ENCODE peak calls at places on chromosomes 1 and 21, in four cellular contexts. S, D, E and R are unnamed samples.

GRCh38 chr1:23562138-23562819 is 3.0 kb upstream of the ID3 start:
- DNase-seq in S (peak; percentile 99), D (peak; percentile 97), E (no peak), R (peak; percentile 100)

GRCh38 chr1:15633756-15634420 is 16.6 kb downstream of the DDI2 start:
- DNase-seq in S (no peak), D (no peak), E (no peak), R (no peak)

GRCh38 chr1:161506336-161507223 is 1.3 kb downstream of the FCGR2A start:
- DNase-seq in S (peak; percentile 54), D (peak; percentile 85), E (no peak), R (peak; percentile 32)

GRCh38 chr1:162892916-162893714 is 32.1 kb upstream of the CCDC190 start:
- DNase-seq in S (peak; percentile 55), D (no peak), E (no peak), R (peak; percentile 52)

GRCh38 chr1:225651872-225652725 is 824 bp downstream of the ENAH start:
- DNase-seq in S (no peak), D (no peak), E (no peak), R (no peak)

GRCh38 chr1:51336004-51336403 is 5.6 kb upstream of the TTC39A start:
- DNase-seq in S (no peak), D (no peak), E (no peak), R (no peak)

GRCh38 chr1:98794196-98794886 is 132.8 kb downstream of the SNX7 start:
- DNase-seq in S (peak; percentile 72), D (peak; percentile 28), E (peak; percentile 15), R (peak; percentile 80)

GRCh38 chr1:174040387-174040786 is 18.2 kb upstream of the RC3H1 start:
- DNase-seq in S (peak; percentile 95), D (peak; percentile 26), E (no peak), R (peak; percentile 67)

GRCh38 chr1:161098161-161099068 is at the start of gene KLHDC9:
- DNase-seq in S (peak; percentile 54), D (no peak), E (peak; percentile 87), R (peak; percentile 79)

GRCh38 chr1:220243947-220244346 is 28.3 kb downstream of the RAB3GAP2 start:
- DNase-seq in S (no peak), D (no peak), E (no peak), R (no peak)

GRCh38 chr1:236997882-236998281 is 6.4 kb downstream of the MT1HL1 start:
- DNase-seq in S (no peak), D (no peak), E (no peak), R (no peak)

GRCh38 chr1:89211035-89211634 is 12.4 kb upstream of the GBP4 start:
- DNase-seq in S (no peak), D (no peak), E (no peak), R (no peak)

GRCh38 chr1:154969741-154970452 is 650 bp downstream of the SHC1 start:
- DNase-seq in S (no peak), D (no peak), E (no peak), R (peak; percentile 21)

GRCh38 chr21:31846690-31847089 is 26.1 kb upstream of the HUNK start:
- DNase-seq in S (no peak), D (no peak), E (no peak), R (no peak)

GRCh38 chr1:174413632-174414031 is 34.1 kb upstream of the GPR52 start:
- DNase-seq in S (no peak), D (peak; percentile 18), E (no peak), R (no peak)

GRCh38 chr21:46226146-46226545 is 2.4 kb downstream of the LSS start:
- DNase-seq in S (peak; percentile 19), D (peak; percentile 41), E (no peak), R (no peak)

GRCh38 chr1:248136811-248137210 is 8.1 kb upstream of the OR2M5 start:
- DNase-seq in S (no peak), D (no peak), E (no peak), R (no peak)

GRCh38 chr1:206102292-206102936 is 14.8 kb downstream of the AVPR1B start:
- DNase-seq in S (no peak), D (no peak), E (no peak), R (peak; percentile 42)

GRCh38 chr1:157302199-157302497 is 164.0 kb upstream of the ETV3 start:
- DNase-seq in S (no peak), D (no peak), E (no peak), R (no peak)

GRCh38 chr21:45767071-45768006 is 123.8 kb downstream of the PCBP3 start:
- DNase-seq in S (peak; percentile 51), D (no peak), E (no peak), R (no peak)

GRCh38 chr21:30710499-30710898 is 8.1 kb downstream of the KRTAP21-3 start:
- DNase-seq in S (no peak), D (no peak), E (no peak), R (no peak)

GRCh38 chr1:185917646-185918045 is 183.5 kb downstream of the HMCN1 start:
- DNase-seq in S (peak; percentile 66), D (peak; percentile 37), E (no peak), R (peak; percentile 50)

GRCh38 chr1:74468982-74469603 is 43.3 kb downstream of the LRRC53 start:
- DNase-seq in S (peak; percentile 56), D (peak; percentile 29), E (no peak), R (peak; percentile 53)

GRCh38 chr21:41506005-41506404 is 2.0 kb downstream of the TMPRSS2 start:
- DNase-seq in S (no peak), D (no peak), E (no peak), R (no peak)

GRCh38 chr21:45372732-45373355 is 32.1 kb upstream of the COL18A1 start:
- DNase-seq in S (peak; percentile 22), D (no peak), E (no peak), R (no peak)

GRCh38 chr1:95620076-95620475 is 386.1 kb downstream of the RWDD3 start:
- DNase-seq in S (no peak), D (no peak), E (no peak), R (no peak)

GRCh38 chr1:147882535-147882934 is 20.1 kb upstream of the GJA8 start:
- DNase-seq in S (no peak), D (no peak), E (no peak), R (peak; percentile 48)

GRCh38 chr1:220336391-220337065 is 64.3 kb upstream of the RAB3GAP2 start:
- DNase-seq in S (no peak), D (no peak), E (no peak), R (no peak)

GRCh38 chr1:183685112-183685713 is 32.1 kb upstream of the APOBEC4 start:
- DNase-seq in S (peak; percentile 56), D (peak; percentile 65), E (peak; percentile 11), R (peak; percentile 63)

GRCh38 chr1:4397196-4397595 is 257.2 kb upstream of the AJAP1 start:
- DNase-seq in S (no peak), D (no peak), E (no peak), R (no peak)

GRCh38 chr21:25647632-25648031 is 8.6 kb downstream of the JAM2 start:
- DNase-seq in S (no peak), D (no peak), E (no peak), R (no peak)
- TF ChIP-seq FOS in S (no peak), D (no peak), E (no peak), R (no peak)

GRCh38 chr1:39152923-39153322 is 51.6 kb upstream of the MACF1 start:
- DNase-seq in S (no peak), D (no peak), E (no peak), R (no peak)

GRCh38 chr1:39157304-39157703 is 47.2 kb upstream of the MACF1 start:
- DNase-seq in S (no peak), D (no peak), E (no peak), R (no peak)

GRCh38 chr1:39153684-39154083 is 50.8 kb upstream of the MACF1 start:
- DNase-seq in S (no peak), D (no peak), E (no peak), R (no peak)

GRCh38 chr1:39151267-39151666 is 53.2 kb upstream of the MACF1 start:
- DNase-seq in S (no peak), D (no peak), E (no peak), R (peak; percentile 59)

DNA sequence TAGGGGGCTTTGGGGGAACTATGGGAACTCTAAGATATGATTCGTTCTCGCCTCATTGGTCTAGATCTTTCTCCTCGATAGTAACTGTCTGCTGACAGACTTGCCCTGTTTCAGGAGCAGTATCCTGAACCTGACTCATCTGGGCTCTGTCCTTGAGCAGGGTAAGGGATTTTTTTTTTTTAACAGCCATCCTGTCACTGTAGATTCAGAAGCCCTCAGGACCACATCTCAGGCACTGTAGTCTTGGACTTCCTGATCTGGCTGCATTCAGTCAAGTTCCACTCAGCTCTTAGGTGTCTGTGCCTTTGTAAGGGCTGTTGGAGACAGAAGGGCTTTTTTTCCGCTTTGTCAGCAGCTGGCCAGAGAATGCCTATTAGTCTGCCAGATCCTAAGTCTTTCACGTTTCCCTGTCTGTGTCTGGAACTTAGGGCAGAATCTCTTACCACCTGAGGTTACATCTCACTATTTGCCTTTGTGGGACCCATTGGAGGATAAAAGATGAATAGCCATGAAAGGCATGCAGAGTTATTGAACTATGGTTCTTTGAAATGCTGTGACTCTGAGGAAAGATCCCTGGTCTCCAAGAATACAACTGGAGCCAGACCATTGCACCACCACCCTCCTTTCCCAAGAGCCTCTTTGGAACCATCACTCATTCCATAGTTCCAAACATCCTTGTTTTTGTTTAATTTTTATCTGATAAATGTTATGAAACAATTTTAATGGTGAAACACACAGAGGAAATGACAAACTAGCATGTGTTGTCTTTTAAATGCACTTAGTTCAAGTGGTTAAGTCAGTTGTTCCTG is 49.7 kb upstream of the MACF1 start:
- DNase-seq in S (peak; percentile 88), D (peak; percentile 49), E (no peak), R (peak; percentile 78)
- TF ChIP-seq FOS in S (peak; percentile 10), D (no peak), E (no peak), R (peak; percentile 41)

GRCh38 chr1:197466813-197467212 is 198.8 kb downstream of the CRB1 start:
- DNase-seq in S (no peak), D (no peak), E (no peak), R (no peak)

GRCh38 chr1:197465528-197466205 is 197.6 kb downstream of the CRB1 start:
- DNase-seq in S (no peak), D (no peak), E (no peak), R (no peak)

GRCh38 chr1:197468581-197469175 is 200.6 kb downstream of the CRB1 start:
- DNase-seq in S (no peak), D (no peak), E (no peak), R (no peak)

GRCh38 chr1:197469620-197470210 is 201.7 kb downstream of the CRB1 start:
- DNase-seq in S (no peak), D (no peak), E (no peak), R (no peak)

GRCh38 chr1:197467881-197468280 is 199.8 kb downstream of the CRB1 start:
- DNase-seq in S (peak; percentile 52), D (no peak), E (no peak), R (no peak)
- TF ChIP-seq FOS in S (no peak), D (no peak), E (no peak), R (no peak)

GRCh38 chr1:241012708-241013340 is 344.2 kb downstream of the RGS7 start:
- DNase-seq in S (no peak), D (no peak), E (no peak), R (no peak)

GRCh38 chr1:241007668-241008067 is 349.3 kb downstream of the RGS7 start:
- DNase-seq in S (no peak), D (no peak), E (no peak), R (no peak)
- TF ChIP-seq FOS in S (no peak), D (no peak), E (no peak), R (no peak)

DNA sequence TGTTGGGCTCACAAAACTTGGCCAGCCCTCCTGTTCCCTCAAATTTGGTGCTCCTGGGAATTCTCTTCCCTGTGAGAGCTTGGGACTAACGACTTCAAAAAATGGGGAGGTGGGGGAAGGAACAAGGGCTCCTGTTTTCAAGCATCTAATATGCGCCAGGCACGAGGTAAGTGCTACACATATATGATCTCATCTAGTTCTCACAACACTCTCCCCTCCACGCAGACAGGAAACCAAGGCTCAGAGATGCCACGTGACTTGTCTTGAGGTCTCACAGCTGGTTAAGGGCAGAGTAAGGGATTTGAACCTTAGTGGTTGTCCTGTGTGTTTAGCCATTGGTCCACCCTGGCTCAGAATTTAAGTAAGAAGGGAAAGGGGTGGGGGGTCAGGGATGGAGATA is 125.9 kb downstream of the DMRTB1 start:
- DNase-seq in S (peak; percentile 83), D (no peak), E (peak; percentile 3), R (no peak)
- TF ChIP-seq FOS in S (no peak), D (no peak), E (no peak), R (no peak)